ENCODE peak calls at places on chromosomes 3 and 15, in six cellular contexts. P, D, V, U, W and L are unnamed samples.

GRCh38 chr15:101110681-101111569 is 140.9 kb downstream of the CHSY1 start:
- DNase-seq in P (no peak), D (no peak), V (no peak), U (no peak), W (no peak), L (peak; percentile 48)

GRCh38 chr3:55333923-55334322 is 153.2 kb downstream of the WNT5A start:
- DNase-seq in P (peak; percentile 56), D (no peak), V (no peak), U (no peak), W (no peak), L (no peak)

GRCh38 chr3:133377396-133377795 is 22.5 kb upstream of the BFSP2 start:
- DNase-seq in P (peak; percentile 43), D (no peak), V (no peak), U (no peak), W (no peak), L (no peak)

GRCh38 chr15:100897873-100898490 is 18.4 kb downstream of the ALDH1A3 start:
- DNase-seq in P (no peak), D (no peak), V (no peak), U (no peak), W (no peak), L (no peak)

GRCh38 chr3:53978386-53978785 is 86.7 kb upstream of the SELENOK start:
- DNase-seq in P (no peak), D (no peak), V (no peak), U (no peak), W (no peak), L (no peak)

GRCh38 chr3:133895208-133896001 is at the start of gene RAB6B:
- DNase-seq in P (peak; percentile 47), D (peak; percentile 49), V (no peak), U (peak; percentile 62), W (peak; percentile 89), L (no peak)

GRCh38 chr3:80355144-80355543 is 587.3 kb upstream of the ROBO1 start:
- DNase-seq in P (no peak), D (no peak), V (no peak), U (no peak), W (no peak), L (no peak)

GRCh38 chr3:10272977-10273376 is 19.8 kb downstream of the GHRL start:
- DNase-seq in P (no peak), D (no peak), V (no peak), U (no peak), W (no peak), L (peak; percentile 20)

GRCh38 chr3:40885423-40885822 is 313.9 kb upstream of the CTNNB1 start:
- DNase-seq in P (no peak), D (no peak), V (no peak), U (no peak), W (no peak), L (no peak)

GRCh38 chr15:40091861-40092415 is 16.7 kb downstream of the BMF start:
- DNase-seq in P (no peak), D (no peak), V (no peak), U (no peak), W (no peak), L (no peak)

GRCh38 chr3:127044996-127045395 is 62.1 kb downstream of the PLXNA1 start:
- DNase-seq in P (no peak), D (peak; percentile 14), V (no peak), U (peak; percentile 53), W (no peak), L (peak; percentile 58)

GRCh38 chr3:161800985-161801559 is 304.5 kb downstream of the OTOL1 start:
- DNase-seq in P (no peak), D (no peak), V (no peak), U (no peak), W (no peak), L (no peak)

GRCh38 chr3:13325092-13325491 is 95.0 kb downstream of the NUP210 start:
- DNase-seq in P (no peak), D (no peak), V (no peak), U (no peak), W (no peak), L (no peak)

GRCh38 chr3:180630360-180630759 is 28.4 kb downstream of the TTC14 start:
- DNase-seq in P (no peak), D (no peak), V (no peak), U (no peak), W (no peak), L (no peak)

GRCh38 chr3:192869131-192870027 is 48.3 kb downstream of the MB21D2 start:
- DNase-seq in P (peak; percentile 79), D (peak; percentile 50), V (no peak), U (no peak), W (no peak), L (no peak)

GRCh38 chr3:102346897-102347296 is 87.9 kb upstream of the ZPLD1 start:
- DNase-seq in P (no peak), D (no peak), V (no peak), U (no peak), W (no peak), L (no peak)

GRCh38 chr3:177488740-177489139 is 291.5 kb upstream of the TBL1XR1 start:
- DNase-seq in P (no peak), D (no peak), V (no peak), U (no peak), W (no peak), L (no peak)

GRCh38 chr3:180073561-180073960 is 36.8 kb upstream of the PEX5L start:
- DNase-seq in P (no peak), D (no peak), V (no peak), U (no peak), W (no peak), L (no peak)

GRCh38 chr15:98035577-98036010 is 75.1 kb downstream of the ARRDC4 start:
- DNase-seq in P (no peak), D (no peak), V (no peak), U (no peak), W (no peak), L (no peak)

GRCh38 chr3:16801698-16802097 is 83.1 kb upstream of the PLCL2 start:
- DNase-seq in P (peak; percentile 30), D (no peak), V (no peak), U (no peak), W (no peak), L (no peak)

GRCh38 chr3:42185044-42185443 is 80.9 kb downstream of the CCK start:
- DNase-seq in P (peak; percentile 71), D (no peak), V (no peak), U (no peak), W (no peak), L (no peak)

GRCh38 chr3:184781801-184782200 is 30.2 kb upstream of the VPS8 start:
- DNase-seq in P (no peak), D (no peak), V (no peak), U (no peak), W (no peak), L (peak; percentile 13)

GRCh38 chr3:13880811-13881156 is 913 bp upstream of the WNT7A start:
- DNase-seq in P (no peak), D (no peak), V (no peak), U (no peak), W (no peak), L (no peak)

GRCh38 chr3:173538410-173538809 is 140.9 kb downstream of the NLGN1 start:
- DNase-seq in P (no peak), D (no peak), V (no peak), U (no peak), W (no peak), L (no peak)

GRCh38 chr15:85849946-85850345 is 55.2 kb upstream of the KLHL25 start:
- DNase-seq in P (no peak), D (no peak), V (no peak), U (no peak), W (no peak), L (no peak)

GRCh38 chr15:58147151-58147550 is 9.0 kb downstream of the AQP9 start:
- DNase-seq in P (no peak), D (no peak), V (no peak), U (no peak), W (no peak), L (no peak)

GRCh38 chr3:124246949-124247348 is 255.0 kb upstream of the ROPN1 start:
- DNase-seq in P (no peak), D (no peak), V (no peak), U (peak; percentile 60), W (no peak), L (no peak)

GRCh38 chr3:2713923-2714322 is 396.3 kb downstream of the IL5RA start:
- DNase-seq in P (no peak), D (no peak), V (no peak), U (peak; percentile 8), W (no peak), L (no peak)

GRCh38 chr15:88234711-88235110 is 21.8 kb downstream of the NTRK3 start:
- DNase-seq in P (no peak), D (no peak), V (no peak), U (no peak), W (no peak), L (no peak)

GRCh38 chr3:23161896-23162570 is 41.1 kb upstream of the UBE2E2 start:
- DNase-seq in P (peak; percentile 59), D (no peak), V (no peak), U (no peak), W (no peak), L (no peak)

GRCh38 chr3:172607305-172608121 is 84.3 kb upstream of the TNFSF10 start:
- DNase-seq in P (peak; percentile 87), D (no peak), V (no peak), U (no peak), W (no peak), L (no peak)

GRCh38 chr3:28348286-28348636 is 260 bp upstream of the ZCWPW2 start:
- DNase-seq in P (no peak), D (no peak), V (no peak), U (no peak), W (no peak), L (no peak)

GRCh38 chr3:102510663-102511062 is 75.8 kb downstream of the ZPLD1 start:
- DNase-seq in P (no peak), D (no peak), V (no peak), U (no peak), W (no peak), L (no peak)

GRCh38 chr15:82647045-82647834 is at the start of gene CPEB1:
- DNase-seq in P (peak; percentile 31), D (peak; percentile 73), V (no peak), U (peak; percentile 39), W (peak; percentile 62), L (no peak)

GRCh38 chr3:33144433-33144832 is 30.6 kb downstream of the CRTAP start:
- DNase-seq in P (no peak), D (no peak), V (no peak), U (peak; percentile 33), W (no peak), L (no peak)

GRCh38 chr3:180062771-180063170 is 26.0 kb upstream of the PEX5L start:
- DNase-seq in P (no peak), D (no peak), V (no peak), U (no peak), W (no peak), L (no peak)

GRCh38 chr3:53236112-53236841 is 19.5 kb downstream of the TKT start:
- DNase-seq in P (peak; percentile 93), D (peak; percentile 81), V (no peak), U (peak; percentile 41), W (no peak), L (peak; percentile 93)

GRCh38 chr3:128167646-128167972 is 14.3 kb downstream of the EEFSEC start:
- DNase-seq in P (no peak), D (no peak), V (no peak), U (no peak), W (no peak), L (no peak)

GRCh38 chr3:127383656-127384179 is 95.9 kb upstream of the PRR20G start:
- DNase-seq in P (no peak), D (no peak), V (no peak), U (no peak), W (no peak), L (peak; percentile 40)

GRCh38 chr3:49378249-49378899 is 20.2 kb upstream of the GPX1 start:
- DNase-seq in P (peak; percentile 89), D (no peak), V (no peak), U (no peak), W (no peak), L (no peak)